ENCODE peak calls at places on chromosomes 2 and 18, in five cellular contexts. Q is activated CD4-positive, CD25-positive, alpha-beta regulatory T cell; M is kidney glomerular epithelial cell; F is PC-3; V is NCI-H524. O is an unnamed sample.
A peak's percentile ranks its signal among the peaks of the same experiment; 100 is the strongest.

GRCh38 chr18:31651369-31651768 is 33.0 kb downstream of the B4GALT6 start:
- DNase-seq in Q (no peak), M (no peak), F (no peak), V (no peak), O (no peak)

GRCh38 chr2:109694190-109694589 is 80.0 kb downstream of the SOWAHC start:
- DNase-seq in Q (no peak), M (no peak), F (peak; percentile 28), V (no peak), O (peak; percentile 55)

GRCh38 chr18:23664674-23665073 is 2.0 kb upstream of the ANKRD29 start:
- DNase-seq in Q (no peak), M (no peak), F (no peak), V (no peak), O (no peak)

GRCh38 chr18:70454705-70455322 is 166.0 kb downstream of the SOCS6 start:
- DNase-seq in Q (no peak), M (peak; percentile 83), F (peak; percentile 81), V (no peak), O (no peak)

GRCh38 chr2:187580462-187581124 is 26.4 kb upstream of the TFPI start:
- DNase-seq in Q (no peak), M (peak; percentile 80), F (peak; percentile 86), V (peak; percentile 40), O (no peak)

GRCh38 chr18:57951999-57952774 is 91.8 kb upstream of the NEDD4L start:
- DNase-seq in Q (no peak), M (peak; percentile 58), F (no peak), V (no peak), O (no peak)

GRCh38 chr18:28267878-28268625 is 91.1 kb upstream of the CDH2 start:
- DNase-seq in Q (no peak), M (peak; percentile 74), F (peak; percentile 66), V (no peak), O (no peak)

GRCh38 chr2:2705871-2706270 is 374.8 kb upstream of the MYT1L start:
- DNase-seq in Q (no peak), M (no peak), F (no peak), V (no peak), O (no peak)

GRCh38 chr2:105177008-105177407 is 64.5 kb upstream of the GPR45 start:
- DNase-seq in Q (no peak), M (no peak), F (no peak), V (no peak), O (no peak)

GRCh38 chr2:100235098-100235497 is 87.2 kb downstream of the LONRF2 start:
- DNase-seq in Q (no peak), M (no peak), F (peak; percentile 53), V (no peak), O (peak; percentile 75)

GRCh38 chr2:48912110-48912509 is 156.6 kb upstream of the LHCGR start:
- DNase-seq in Q (no peak), M (no peak), F (no peak), V (no peak), O (no peak)

GRCh38 chr18:9902832-9903231 is 11.0 kb upstream of the VAPA start:
- DNase-seq in Q (no peak), M (no peak), F (no peak), V (peak; percentile 89), O (no peak)

GRCh38 chr18:28682912-28683311 is 506.0 kb upstream of the CDH2 start:
- DNase-seq in Q (no peak), M (no peak), F (peak; percentile 8), V (no peak), O (no peak)

O was measured in cardiac septum.